ENCODE peak calls at places on chromosomes 5 and 9, in seven cellular contexts. F is AG04450, W is stomach, D is omental fat pad, G is tibial nerve, B is OCI-LY7, N is natural killer cell. V is an unnamed sample.
A peak's percentile ranks its signal among the peaks of the same experiment; 100 is the strongest.

GRCh38 chr5:94945656-94946055 is 327.2 kb downstream of the SLF1 start:
- DNase-seq in F (no peak), W (peak; percentile 29), D (no peak), G (peak; percentile 14), B (no peak), N (no peak), V (no peak)

GRCh38 chr5:165157209-165157608 is 1651.8 kb downstream of the MAT2B start:
- DNase-seq in F (no peak), W (no peak), D (no peak), G (no peak), B (no peak), N (no peak), V (no peak)

GRCh38 chr9:99105152-99106043 is 485 bp downstream of the TGFBR1 start:
- DNase-seq in F (no peak), W (peak; percentile 82), D (peak; percentile 51), G (peak; percentile 58), B (peak; percentile 64), N (peak; percentile 58), V (peak; percentile 93)

GRCh38 chr5:76204713-76205112 is 121.5 kb downstream of the SV2C start:
- DNase-seq in F (no peak), W (peak; percentile 40), D (no peak), G (no peak), B (no peak), N (no peak), V (no peak)

GRCh38 chr5:31995011-31995410 is 179.1 kb downstream of the GOLPH3 start:
- DNase-seq in F (no peak), W (no peak), D (no peak), G (no peak), B (peak; percentile 94), N (no peak), V (no peak)

GRCh38 chr9:134355158-134355557 is 28.9 kb downstream of the RXRA start:
- DNase-seq in F (no peak), W (no peak), D (no peak), G (no peak), B (no peak), N (no peak), V (no peak)

GRCh38 chr9:24342457-24342856 is 203.2 kb downstream of the IZUMO3 start:
- DNase-seq in F (no peak), W (no peak), D (no peak), G (no peak), B (no peak), N (no peak), V (no peak)

GRCh38 chr5:59079622-59080620 is 497.0 kb downstream of the RAB3C start:
- DNase-seq in F (peak; percentile 90), W (no peak), D (no peak), G (no peak), B (no peak), N (no peak), V (peak; percentile 34)

GRCh38 chr9:126109575-126109974 is 217.1 kb upstream of the MVB12B start:
- DNase-seq in F (no peak), W (no peak), D (no peak), G (no peak), B (no peak), N (no peak), V (no peak)

GRCh38 chr5:148957591-148958202 is 105.2 kb downstream of the SH3TC2 start:
- DNase-seq in F (no peak), W (peak; percentile 45), D (no peak), G (no peak), B (peak; percentile 76), N (peak; percentile 54), V (peak; percentile 47)

GRCh38 chr9:34550016-34550680 is 27.4 kb upstream of the ENHO start:
- DNase-seq in F (no peak), W (peak; percentile 19), D (no peak), G (peak; percentile 2), B (no peak), N (no peak), V (no peak)

GRCh38 chr9:27528278-27528885 is 1.2 kb downstream of the MOB3B start:
- DNase-seq in F (no peak), W (peak; percentile 84), D (peak; percentile 45), G (peak; percentile 72), B (no peak), N (peak; percentile 42), V (peak; percentile 86)

GRCh38 chr9:107102011-107102410 is 181.1 kb upstream of the RAD23B start:
- DNase-seq in F (no peak), W (no peak), D (no peak), G (no peak), B (no peak), N (no peak), V (no peak)

GRCh38 chr9:34987160-34988040 is 2.1 kb upstream of the DNAJB5 start:
- DNase-seq in F (no peak), W (no peak), D (no peak), G (no peak), B (no peak), N (no peak), V (no peak)

GRCh38 chr5:178489281-178489976 is 100.8 kb downstream of the COL23A1 start:
- DNase-seq in F (no peak), W (no peak), D (no peak), G (no peak), B (no peak), N (no peak), V (no peak)

GRCh38 chr9:70493046-70493445 is 78.6 kb upstream of the KLF9 start:
- DNase-seq in F (no peak), W (no peak), D (no peak), G (no peak), B (no peak), N (no peak), V (no peak)

GRCh38 chr5:162410365-162410764 is 342.8 kb downstream of the GABRG2 start:
- DNase-seq in F (no peak), W (no peak), D (no peak), G (no peak), B (no peak), N (no peak), V (no peak)

GRCh38 chr9:123358181-123358894 is 2.3 kb downstream of the CRB2 start:
- DNase-seq in F (no peak), W (no peak), D (no peak), G (no peak), B (no peak), N (no peak), V (no peak)

GRCh38 chr9:130570200-130570599 is 9.2 kb upstream of the FUBP3 start:
- DNase-seq in F (no peak), W (no peak), D (no peak), G (no peak), B (no peak), N (no peak), V (no peak)

GRCh38 chr9:6999788-7000187 is 242.0 kb downstream of the KDM4C start:
- DNase-seq in F (no peak), W (no peak), D (no peak), G (no peak), B (no peak), N (no peak), V (no peak)

GRCh38 chr5:88380332-88380731 is 111.7 kb upstream of the TMEM161B start:
- DNase-seq in F (no peak), W (no peak), D (no peak), G (no peak), B (no peak), N (no peak), V (no peak)

GRCh38 chr5:142012792-142013388 is at the start of gene GNPDA1:
- DNase-seq in F (peak; percentile 37), W (peak; percentile 88), D (peak; percentile 56), G (peak; percentile 66), B (peak; percentile 84), N (peak; percentile 80), V (peak; percentile 85)

GRCh38 chr9:107153336-107153735 is 129.7 kb upstream of the RAD23B start:
- DNase-seq in F (no peak), W (no peak), D (no peak), G (no peak), B (no peak), N (no peak), V (no peak)

GRCh38 chr9:5900622-5901021 is 9.9 kb downstream of the MLANA start:
- DNase-seq in F (no peak), W (no peak), D (no peak), G (no peak), B (no peak), N (no peak), V (no peak)

GRCh38 chr5:178273665-178274541 is 41.3 kb upstream of the PHYKPL start:
- DNase-seq in F (no peak), W (no peak), D (no peak), G (no peak), B (no peak), N (no peak), V (peak; percentile 27)

GRCh38 chr5:148973455-148973854 is 89.4 kb downstream of the SH3TC2 start:
- DNase-seq in F (no peak), W (no peak), D (no peak), G (no peak), B (no peak), N (no peak), V (no peak)

GRCh38 chr5:51471642-51472041 is 88.4 kb downstream of the ISL1 start:
- DNase-seq in F (no peak), W (no peak), D (no peak), G (no peak), B (no peak), N (no peak), V (no peak)

GRCh38 chr5:51476456-51476855 is 93.2 kb downstream of the ISL1 start:
- DNase-seq in F (no peak), W (no peak), D (no peak), G (no peak), B (no peak), N (no peak), V (no peak)

GRCh38 chr5:51472472-51472871 is 89.2 kb downstream of the ISL1 start:
- DNase-seq in F (no peak), W (no peak), D (no peak), G (no peak), B (no peak), N (no peak), V (no peak)

GRCh38 chr5:51479840-51480239 is 96.6 kb downstream of the ISL1 start:
- DNase-seq in F (no peak), W (no peak), D (no peak), G (no peak), B (no peak), N (no peak), V (no peak)

GRCh38 chr5:51475628-51476027 is 92.4 kb downstream of the ISL1 start:
- DNase-seq in F (no peak), W (no peak), D (no peak), G (no peak), B (no peak), N (no peak), V (no peak)
- TF ChIP-seq CTCF in F (no peak), W (no peak), D (no peak), G (no peak), B (no peak), N (no peak), V (no peak)

GRCh38 chr9:120868676-120869359 is 8.2 kb downstream of the PHF19 start:
- DNase-seq in F (peak; percentile 76), W (peak; percentile 99), D (peak; percentile 94), G (peak; percentile 97), B (peak; percentile 95), N (peak; percentile 93), V (peak; percentile 97)
- TF ChIP-seq CTCF in F (peak; percentile 56), W (no peak), D (no peak), G (peak; percentile 63), B (peak; percentile 81), N (peak; percentile 57), V (peak; percentile 28)

GRCh38 chr5:78799254-78800017 is 150.9 kb upstream of the LHFPL2 start:
- DNase-seq in F (no peak), W (no peak), D (no peak), G (no peak), B (no peak), N (no peak), V (no peak)
- TF ChIP-seq CTCF in F (peak; percentile 40), W (no peak), D (no peak), G (no peak), B (no peak), N (no peak), V (no peak)

GRCh38 chr9:135878528-135879236 is 28.7 kb downstream of the CAMSAP1 start:
- DNase-seq in F (no peak), W (no peak), D (no peak), G (no peak), B (no peak), N (no peak), V (no peak)
- TF ChIP-seq CTCF in F (no peak), W (no peak), D (no peak), G (no peak), B (no peak), N (no peak), V (no peak)